ENCODE peak calls at places on chromosome 11, in eight cellular contexts. G, S, Q, A, T, W, D and E are unnamed samples. For H3K9me3, the result is how much of the 10 kb centered on the place peaks cover.

GRCh38 chr11:6563121-6563619 is 40.2 kb downstream of the RRP8 start:
- DNase-seq in G (no peak), S (no peak), Q (no peak), A (no peak), T (no peak), W (no peak), D (no peak), E (no peak)

GRCh38 chr11:56172256-56172835 is 4.1 kb upstream of the OR5J2 start:
- DNase-seq in G (no peak), S (no peak), Q (no peak), A (no peak), T (no peak), W (no peak), D (no peak), E (no peak)

GRCh38 chr11:1656061-1656441 is 26.5 kb downstream of the KRTAP5-5 start:
- DNase-seq in G (peak), S (no peak), Q (no peak), A (no peak), T (peak), W (no peak), D (peak), E (no peak)

GRCh38 chr11:18393581-18394299 is 623 bp upstream of the LDHA start:
- DNase-seq in G (no peak), S (no peak), Q (no peak), A (no peak), T (peak), W (no peak), D (no peak), E (no peak)

GRCh38 chr11:47669856-47670255 is 27.5 kb upstream of the MTCH2 start:
- DNase-seq in G (no peak), S (no peak), Q (no peak), A (no peak), T (no peak), W (no peak), D (no peak), E (no peak)

GRCh38 chr11:22466809-22467208 is 128.6 kb downstream of the SLC17A6 start:
- DNase-seq in G (no peak), S (no peak), Q (no peak), A (no peak), T (no peak), W (no peak), D (no peak), E (no peak)

GRCh38 chr11:18749681-18750319 is 23.8 kb upstream of the IGSF22 start:
- DNase-seq in G (no peak), S (no peak), Q (no peak), A (no peak), T (no peak), W (no peak), D (no peak), E (no peak)

GRCh38 chr11:83035070-83035854 is 36.4 kb downstream of the RAB30 start:
- DNase-seq in G (no peak), S (no peak), Q (peak), A (no peak), T (no peak), W (no peak), D (no peak), E (no peak)

GRCh38 chr11:702731-703461 is 3.1 kb upstream of the EPS8L2 start:
- DNase-seq in G (peak), S (no peak), Q (no peak), A (no peak), T (peak), W (no peak), D (peak), E (no peak)

GRCh38 chr11:73258104-73258684 is 13.9 kb upstream of the P2RY6 start:
- DNase-seq in G (peak), S (no peak), Q (peak), A (no peak), T (no peak), W (no peak), D (no peak), E (no peak)

GRCh38 chr11:77776455-77776854 is 44.1 kb downstream of the RSF1 start:
- DNase-seq in G (no peak), S (peak), Q (no peak), A (no peak), T (no peak), W (no peak), D (no peak), E (no peak)

GRCh38 chr11:77778118-77778517 is 42.4 kb downstream of the RSF1 start:
- DNase-seq in G (no peak), S (no peak), Q (no peak), A (no peak), T (no peak), W (no peak), D (no peak), E (no peak)

GRCh38 chr11:77779935-77780334 is 40.6 kb downstream of the RSF1 start:
- DNase-seq in G (no peak), S (peak), Q (no peak), A (no peak), T (no peak), W (no peak), D (no peak), E (no peak)

GRCh38 chr11:77775941-77776340 is 44.6 kb downstream of the RSF1 start:
- DNase-seq in G (no peak), S (no peak), Q (no peak), A (no peak), T (no peak), W (no peak), D (no peak), E (no peak)

GRCh38 chr11:77778549-77778948 is 42.0 kb downstream of the RSF1 start:
- DNase-seq in G (no peak), S (peak), Q (no peak), A (no peak), T (no peak), W (no peak), D (no peak), E (no peak)
- H3K9me3 ChIP-seq in G (under half), S (under half), Q (under half), A (under half), T (under half), W (under half), D (under half), E (under half)

GRCh38 chr11:32149748-32150147 is 58.9 kb downstream of the RCN1 start:
- DNase-seq in G (no peak), S (no peak), Q (no peak), A (no peak), T (no peak), W (no peak), D (no peak), E (no peak)
- H3K9me3 ChIP-seq in G (under half), S (under half), Q (under half), A (under half), T (under half), W (under half), D (under half), E (under half)

GRCh38 chr11:71185411-71185810 is 67.0 kb downstream of the SHANK2 start:
- DNase-seq in G (no peak), S (no peak), Q (no peak), A (no peak), T (no peak), W (no peak), D (no peak), E (no peak)

GRCh38 chr11:71188886-71189767 is 63.2 kb downstream of the SHANK2 start:
- DNase-seq in G (no peak), S (no peak), Q (no peak), A (no peak), T (no peak), W (no peak), D (peak), E (no peak)

GRCh38 chr11:71188073-71188472 is 64.3 kb downstream of the SHANK2 start:
- DNase-seq in G (no peak), S (no peak), Q (no peak), A (no peak), T (peak), W (no peak), D (peak), E (no peak)

GRCh38 chr11:71184421-71185210 is 67.8 kb downstream of the SHANK2 start:
- DNase-seq in G (no peak), S (no peak), Q (no peak), A (no peak), T (peak), W (no peak), D (peak), E (no peak)

GRCh38 chr11:71186861-71187260 is 65.5 kb downstream of the SHANK2 start:
- DNase-seq in G (no peak), S (no peak), Q (no peak), A (no peak), T (peak), W (no peak), D (peak), E (no peak)
- H3K9me3 ChIP-seq in G (under half), S (under half), Q (under half), A (under half), T (under half), W (under half), D (under half), E (under half)

GRCh38 chr11:9057032-9057431 is 34.4 kb downstream of the SCUBE2 start:
- DNase-seq in G (no peak), S (no peak), Q (no peak), A (no peak), T (no peak), W (no peak), D (no peak), E (no peak)
- H3K9me3 ChIP-seq in G (under half), S (under half), Q (under half), A (under half), T (under half), W (under half), D (under half), E (under half)

GRCh38 chr11:126072821-126073594 is 10.3 kb upstream of the CDON start:
- DNase-seq in G (no peak), S (no peak), Q (no peak), A (no peak), T (no peak), W (no peak), D (no peak), E (no peak)

GRCh38 chr11:126076641-126077040 is 14.0 kb upstream of the CDON start:
- DNase-seq in G (no peak), S (no peak), Q (no peak), A (no peak), T (no peak), W (no peak), D (no peak), E (no peak)

DNA sequence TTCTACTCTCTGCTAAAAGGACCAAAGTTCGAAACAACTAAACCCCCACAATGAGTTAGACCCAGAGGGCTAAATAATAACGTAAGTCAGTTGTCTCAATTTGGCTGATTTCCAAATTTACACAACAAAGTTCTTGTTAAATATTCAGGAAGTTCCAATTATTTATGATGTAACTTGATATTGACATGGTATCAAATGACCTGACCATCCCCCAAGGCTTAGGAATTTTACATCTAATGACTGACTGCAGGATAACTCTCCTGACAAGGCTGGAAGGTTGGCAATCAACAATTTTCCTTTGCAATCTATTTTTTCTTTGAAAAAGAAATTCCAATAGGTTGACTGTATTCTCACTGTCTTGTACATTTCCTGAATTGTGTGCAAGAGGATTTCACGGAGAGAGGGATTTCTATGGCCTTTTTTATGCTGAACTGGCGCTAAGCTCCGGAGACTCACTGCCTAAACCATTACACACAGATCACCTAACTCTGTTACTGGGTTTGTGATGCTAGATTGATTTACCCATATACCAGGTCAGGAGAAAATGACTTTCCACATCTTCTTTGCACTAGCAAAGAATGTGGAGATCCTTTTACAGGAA is 9.6 kb upstream of the CDON start:
- DNase-seq in G (no peak), S (peak), Q (no peak), A (no peak), T (no peak), W (no peak), D (no peak), E (no peak)
- H3K9me3 ChIP-seq in G (under half), S (under half), Q (under half), A (under half), T (under half), W (under half), D (under half), E (under half)

GRCh38 chr11:121500275-121500674 is 47.5 kb upstream of the SORL1-AS1 start:
- DNase-seq in G (no peak), S (no peak), Q (no peak), A (no peak), T (no peak), W (no peak), D (no peak), E (no peak)
- H3K9me3 ChIP-seq in G (under half), S (under half), Q (under half), A (under half), T (under half), W (under half), D (under half), E (under half)

DNA sequence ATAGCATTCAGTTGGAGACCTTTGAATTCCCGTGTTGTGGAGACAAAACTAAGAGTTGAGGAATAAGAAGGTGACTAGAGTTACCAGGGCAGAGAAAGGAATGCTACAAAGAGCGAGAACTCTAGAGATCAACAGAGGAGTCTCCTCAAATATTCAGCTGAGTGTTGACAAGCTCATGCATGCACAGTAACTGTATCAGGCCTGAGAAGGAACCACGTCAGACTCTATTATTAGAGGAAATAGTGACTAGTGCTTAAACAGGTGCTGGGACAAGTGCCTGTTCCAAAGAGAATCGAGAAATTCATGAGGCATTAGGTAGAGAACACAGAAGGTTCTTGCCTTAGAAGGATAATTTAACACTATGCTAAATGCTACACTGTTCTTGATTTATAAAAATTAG is 333.8 kb upstream of the CHORDC1 start:
- DNase-seq in G (no peak), S (no peak), Q (no peak), A (no peak), T (no peak), W (no peak), D (no peak), E (no peak)
- H3K9me3 ChIP-seq in G (under half), S (under half), Q (under half), A (under half), T (under half), W (under half), D (under half), E (under half)